ENCODE peak calls at places on chromosomes 16 and 17, in eight cellular contexts. One of them, this sample, is unnamed.

GRCh38 chr17:28613916-28614315 is at the start of gene RSKR:
- DNase-seq in fibroblast of the aortic adventitia: no peak
- DNase-seq in body of pancreas: peak; percentile 9
- DNase-seq in activated naive CD4-positive, alpha-beta T cell treated with anti-CD3 and anti-CD28 coated beads for 36 hours: no peak
- DNase-seq in germinal center: no peak
- DNase-seq in ovary: no peak
- DNase-seq in activated CD4-positive, alpha-beta T cell treated with anti-CD3 and anti-CD28 coated beads for 48 hours: no peak
- DNase-seq in GM12878: no peak
- DNase-seq in this sample: no peak

GRCh38 chr17:4054446-4054845 is 88.4 kb downstream of the ZZEF1 start:
- DNase-seq in fibroblast of the aortic adventitia: no peak
- DNase-seq in germinal center: no peak
- DNase-seq in activated naive CD4-positive, alpha-beta T cell treated with anti-CD3 and anti-CD28 coated beads for 36 hours: peak; percentile 22
- DNase-seq in body of pancreas: no peak
- DNase-seq in activated CD4-positive, alpha-beta T cell treated with anti-CD3 and anti-CD28 coated beads for 48 hours: peak; percentile 21
- DNase-seq in GM12878: no peak
- DNase-seq in ovary: no peak
- DNase-seq in this sample: no peak

GRCh38 chr16:7303014-7303676 is 29.5 kb upstream of the RBFOX1 start:
- DNase-seq in body of pancreas: peak; percentile 6
- DNase-seq in GM12878: no peak
- DNase-seq in activated CD4-positive, alpha-beta T cell treated with anti-CD3 and anti-CD28 coated beads for 48 hours: no peak
- DNase-seq in ovary: no peak
- DNase-seq in germinal center: no peak
- DNase-seq in fibroblast of the aortic adventitia: no peak
- DNase-seq in activated naive CD4-positive, alpha-beta T cell treated with anti-CD3 and anti-CD28 coated beads for 36 hours: no peak
- DNase-seq in this sample: no peak

GRCh38 chr17:42632949-42633444 is 23.5 kb downstream of the TUBG1 start:
- DNase-seq in activated CD4-positive, alpha-beta T cell treated with anti-CD3 and anti-CD28 coated beads for 48 hours: no peak
- DNase-seq in body of pancreas: peak; percentile 47
- DNase-seq in GM12878: no peak
- DNase-seq in fibroblast of the aortic adventitia: no peak
- DNase-seq in ovary: no peak
- DNase-seq in activated naive CD4-positive, alpha-beta T cell treated with anti-CD3 and anti-CD28 coated beads for 36 hours: no peak
- DNase-seq in germinal center: no peak
- DNase-seq in this sample: no peak

GRCh38 chr17:73267648-73268537 is 6.2 kb upstream of the CPSF4L start:
- DNase-seq in ovary: no peak
- DNase-seq in activated naive CD4-positive, alpha-beta T cell treated with anti-CD3 and anti-CD28 coated beads for 36 hours: no peak
- DNase-seq in GM12878: no peak
- DNase-seq in fibroblast of the aortic adventitia: no peak
- DNase-seq in germinal center: no peak
- DNase-seq in activated CD4-positive, alpha-beta T cell treated with anti-CD3 and anti-CD28 coated beads for 48 hours: no peak
- DNase-seq in body of pancreas: no peak
- DNase-seq in this sample: no peak

GRCh38 chr17:37043201-37043600 is 94.4 kb downstream of the AATF start:
- DNase-seq in germinal center: no peak
- DNase-seq in fibroblast of the aortic adventitia: no peak
- DNase-seq in body of pancreas: no peak
- DNase-seq in ovary: no peak
- DNase-seq in activated naive CD4-positive, alpha-beta T cell treated with anti-CD3 and anti-CD28 coated beads for 36 hours: no peak
- DNase-seq in GM12878: no peak
- DNase-seq in activated CD4-positive, alpha-beta T cell treated with anti-CD3 and anti-CD28 coated beads for 48 hours: no peak
- DNase-seq in this sample: no peak

GRCh38 chr17:66518677-66519076 is 216.3 kb downstream of the PRKCA start:
- DNase-seq in fibroblast of the aortic adventitia: no peak
- DNase-seq in activated CD4-positive, alpha-beta T cell treated with anti-CD3 and anti-CD28 coated beads for 48 hours: no peak
- DNase-seq in GM12878: no peak
- DNase-seq in germinal center: no peak
- DNase-seq in activated naive CD4-positive, alpha-beta T cell treated with anti-CD3 and anti-CD28 coated beads for 36 hours: no peak
- DNase-seq in ovary: no peak
- DNase-seq in body of pancreas: no peak
- DNase-seq in this sample: no peak

GRCh38 chr17:55023626-55024025 is 55.1 kb downstream of the STXBP4 start:
- DNase-seq in activated naive CD4-positive, alpha-beta T cell treated with anti-CD3 and anti-CD28 coated beads for 36 hours: no peak
- DNase-seq in body of pancreas: no peak
- DNase-seq in fibroblast of the aortic adventitia: peak; percentile 59
- DNase-seq in ovary: no peak
- DNase-seq in activated CD4-positive, alpha-beta T cell treated with anti-CD3 and anti-CD28 coated beads for 48 hours: no peak
- DNase-seq in GM12878: no peak
- DNase-seq in germinal center: no peak
- DNase-seq in this sample: no peak

GRCh38 chr17:43946766-43947165 is 4.5 kb upstream of the PPY start:
- DNase-seq in activated CD4-positive, alpha-beta T cell treated with anti-CD3 and anti-CD28 coated beads for 48 hours: no peak
- DNase-seq in germinal center: no peak
- DNase-seq in ovary: no peak
- DNase-seq in body of pancreas: no peak
- DNase-seq in fibroblast of the aortic adventitia: no peak
- DNase-seq in GM12878: no peak
- DNase-seq in activated naive CD4-positive, alpha-beta T cell treated with anti-CD3 and anti-CD28 coated beads for 36 hours: no peak
- DNase-seq in this sample: no peak

GRCh38 chr17:36675250-36675649 is 73.9 kb downstream of the MRM1 start:
- DNase-seq in germinal center: no peak
- DNase-seq in activated naive CD4-positive, alpha-beta T cell treated with anti-CD3 and anti-CD28 coated beads for 36 hours: peak; percentile 14
- DNase-seq in GM12878: no peak
- DNase-seq in body of pancreas: no peak
- DNase-seq in ovary: no peak
- DNase-seq in fibroblast of the aortic adventitia: no peak
- DNase-seq in activated CD4-positive, alpha-beta T cell treated with anti-CD3 and anti-CD28 coated beads for 48 hours: no peak
- DNase-seq in this sample: no peak

GRCh38 chr16:2288701-2289100 is 20.8 kb upstream of the RNPS1 start:
- DNase-seq in fibroblast of the aortic adventitia: no peak
- DNase-seq in germinal center: no peak
- DNase-seq in GM12878: no peak
- DNase-seq in ovary: no peak
- DNase-seq in activated naive CD4-positive, alpha-beta T cell treated with anti-CD3 and anti-CD28 coated beads for 36 hours: no peak
- DNase-seq in activated CD4-positive, alpha-beta T cell treated with anti-CD3 and anti-CD28 coated beads for 48 hours: no peak
- DNase-seq in body of pancreas: no peak
- DNase-seq in this sample: no peak

GRCh38 chr16:49587511-49587910 is 213.9 kb downstream of the C16orf78 start:
- DNase-seq in activated CD4-positive, alpha-beta T cell treated with anti-CD3 and anti-CD28 coated beads for 48 hours: no peak
- DNase-seq in activated naive CD4-positive, alpha-beta T cell treated with anti-CD3 and anti-CD28 coated beads for 36 hours: no peak
- DNase-seq in ovary: no peak
- DNase-seq in body of pancreas: no peak
- DNase-seq in GM12878: no peak
- DNase-seq in germinal center: no peak
- DNase-seq in fibroblast of the aortic adventitia: no peak
- DNase-seq in this sample: no peak

GRCh38 chr17:40598928-40599627 is 33.8 kb upstream of the CCR7 start:
- DNase-seq in fibroblast of the aortic adventitia: peak; percentile 12
- DNase-seq in GM12878: peak; percentile 97
- DNase-seq in germinal center: peak; percentile 74
- DNase-seq in body of pancreas: no peak
- DNase-seq in ovary: peak; percentile 36
- DNase-seq in activated naive CD4-positive, alpha-beta T cell treated with anti-CD3 and anti-CD28 coated beads for 36 hours: peak; percentile 90
- DNase-seq in activated CD4-positive, alpha-beta T cell treated with anti-CD3 and anti-CD28 coated beads for 48 hours: peak; percentile 80
- DNase-seq in this sample: no peak

GRCh38 chr17:8408371-8408770 is 10.7 kb upstream of the RNF222 start:
- DNase-seq in GM12878: no peak
- DNase-seq in fibroblast of the aortic adventitia: no peak
- DNase-seq in ovary: no peak
- DNase-seq in body of pancreas: no peak
- DNase-seq in activated naive CD4-positive, alpha-beta T cell treated with anti-CD3 and anti-CD28 coated beads for 36 hours: no peak
- DNase-seq in activated CD4-positive, alpha-beta T cell treated with anti-CD3 and anti-CD28 coated beads for 48 hours: no peak
- DNase-seq in germinal center: no peak
- DNase-seq in this sample: no peak

GRCh38 chr16:84925092-84925772 is 86.1 kb downstream of the ZDHHC7 start:
- DNase-seq in fibroblast of the aortic adventitia: peak; percentile 34
- DNase-seq in germinal center: peak; percentile 51
- DNase-seq in activated naive CD4-positive, alpha-beta T cell treated with anti-CD3 and anti-CD28 coated beads for 36 hours: peak; percentile 77
- DNase-seq in activated CD4-positive, alpha-beta T cell treated with anti-CD3 and anti-CD28 coated beads for 48 hours: peak; percentile 82
- DNase-seq in body of pancreas: peak; percentile 78
- DNase-seq in ovary: peak; percentile 53
- DNase-seq in GM12878: no peak
- DNase-seq in this sample: no peak

GRCh38 chr17:47896672-47897490 is 845 bp downstream of the SP2 start:
- DNase-seq in body of pancreas: no peak
- DNase-seq in activated CD4-positive, alpha-beta T cell treated with anti-CD3 and anti-CD28 coated beads for 48 hours: no peak
- DNase-seq in ovary: no peak
- DNase-seq in germinal center: no peak
- DNase-seq in activated naive CD4-positive, alpha-beta T cell treated with anti-CD3 and anti-CD28 coated beads for 36 hours: no peak
- DNase-seq in fibroblast of the aortic adventitia: peak; percentile 38
- DNase-seq in GM12878: no peak
- DNase-seq in this sample: no peak

GRCh38 chr17:48517478-48517877 is 13.3 kb downstream of the HOXB1 start:
- DNase-seq in body of pancreas: no peak
- DNase-seq in activated naive CD4-positive, alpha-beta T cell treated with anti-CD3 and anti-CD28 coated beads for 36 hours: no peak
- DNase-seq in ovary: no peak
- DNase-seq in activated CD4-positive, alpha-beta T cell treated with anti-CD3 and anti-CD28 coated beads for 48 hours: no peak
- DNase-seq in GM12878: no peak
- DNase-seq in germinal center: no peak
- DNase-seq in fibroblast of the aortic adventitia: no peak
- DNase-seq in this sample: no peak

GRCh38 chr17:28347261-28347891 is 10.0 kb downstream of the POLDIP2 start:
- DNase-seq in ovary: no peak
- DNase-seq in germinal center: no peak
- DNase-seq in activated CD4-positive, alpha-beta T cell treated with anti-CD3 and anti-CD28 coated beads for 48 hours: no peak
- DNase-seq in fibroblast of the aortic adventitia: peak; percentile 95
- DNase-seq in body of pancreas: no peak
- DNase-seq in GM12878: no peak
- DNase-seq in activated naive CD4-positive, alpha-beta T cell treated with anti-CD3 and anti-CD28 coated beads for 36 hours: no peak
- DNase-seq in this sample: peak; percentile 71

GRCh38 chr16:2470603-2471015 is 488 bp upstream of the NTN3 start:
- DNase-seq in GM12878: no peak
- DNase-seq in activated naive CD4-positive, alpha-beta T cell treated with anti-CD3 and anti-CD28 coated beads for 36 hours: no peak
- DNase-seq in ovary: no peak
- DNase-seq in body of pancreas: no peak
- DNase-seq in germinal center: no peak
- DNase-seq in activated CD4-positive, alpha-beta T cell treated with anti-CD3 and anti-CD28 coated beads for 48 hours: peak; percentile 36
- DNase-seq in fibroblast of the aortic adventitia: no peak
- DNase-seq in this sample: no peak

GRCh38 chr17:61150686-61151299 is 248.8 kb upstream of the TBX2 start:
- DNase-seq in activated CD4-positive, alpha-beta T cell treated with anti-CD3 and anti-CD28 coated beads for 48 hours: no peak
- DNase-seq in fibroblast of the aortic adventitia: no peak
- DNase-seq in body of pancreas: no peak
- DNase-seq in activated naive CD4-positive, alpha-beta T cell treated with anti-CD3 and anti-CD28 coated beads for 36 hours: no peak
- DNase-seq in ovary: no peak
- DNase-seq in GM12878: no peak
- DNase-seq in germinal center: no peak
- DNase-seq in this sample: no peak